ENCODE peak calls at places on chromosomes 2 and 18, in four cellular contexts. H is fibroblast of the aortic adventitia, N is progenitor cell of endocrine pancreas, W is A549. O is an unnamed sample.

GRCh38 chr2:233851169-233851568 is 3.2 kb downstream of the HJURP start:
- DNase-seq in H (no peak), N (no peak), W (no peak), O (no peak)

GRCh38 chr18:35581555-35582309 is at the start of gene GALNT1:
- DNase-seq in H (no peak), N (no peak), W (no peak), O (peak)

GRCh38 chr2:166892397-166892796 is 4.1 kb downstream of the XIRP2 start:
- DNase-seq in H (no peak), N (no peak), W (no peak), O (no peak)

GRCh38 chr18:23021625-23022024 is 88.5 kb downstream of the RBBP8 start:
- DNase-seq in H (no peak), N (no peak), W (no peak), O (no peak)

GRCh38 chr2:226447896-226448295 is 351.7 kb downstream of the IRS1 start:
- DNase-seq in H (peak), N (no peak), W (no peak), O (no peak)

GRCh38 chr2:128981353-128981752 is 662.7 kb upstream of the HS6ST1 start:
- DNase-seq in H (no peak), N (no peak), W (no peak), O (no peak)

GRCh38 chr2:227033471-227034148 is 130.4 kb downstream of the COL4A4 start:
- DNase-seq in H (peak), N (peak), W (peak), O (peak)

GRCh38 chr18:56152547-56152946 is 485.8 kb downstream of the TXNL1 start:
- DNase-seq in H (no peak), N (no peak), W (no peak), O (no peak)

GRCh38 chr2:219125225-219125885 is 35.3 kb downstream of the NHEJ1 start:
- DNase-seq in H (peak), N (no peak), W (peak), O (no peak)

GRCh38 chr2:190325588-190325987 is 6.0 kb upstream of the HIBCH start:
- DNase-seq in H (no peak), N (no peak), W (no peak), O (no peak)

GRCh38 chr2:46029332-46029811 is 267.8 kb upstream of the EPAS1 start:
- DNase-seq in H (peak), N (no peak), W (no peak), O (no peak)

GRCh38 chr2:138209009-138209408 is 244.7 kb downstream of the HNMT start:
- DNase-seq in H (no peak), N (no peak), W (no peak), O (no peak)

GRCh38 chr2:20350105-20350712 is 435 bp downstream of the PUM2 start:
- DNase-seq in H (no peak), N (peak), W (peak), O (peak)

GRCh38 chr2:6181525-6182270 is 489.5 kb downstream of the SOX11 start:
- DNase-seq in H (peak), N (no peak), W (no peak), O (no peak)

GRCh38 chr2:101294861-101295260 is 13.6 kb downstream of the RNF149 start:
- DNase-seq in H (no peak), N (no peak), W (no peak), O (no peak)

GRCh38 chr2:191115391-191115790 is 35.4 kb downstream of the STAT4 start:
- DNase-seq in H (no peak), N (no peak), W (no peak), O (no peak)

GRCh38 chr18:75586576-75586975 is 159.1 kb upstream of the SMIM21 start:
- DNase-seq in H (no peak), N (no peak), W (no peak), O (no peak)

GRCh38 chr18:75582940-75583339 is 155.4 kb upstream of the SMIM21 start:
- DNase-seq in H (no peak), N (no peak), W (no peak), O (no peak)

GRCh38 chr18:75582406-75582821 is 154.9 kb upstream of the SMIM21 start:
- DNase-seq in H (peak), N (no peak), W (no peak), O (no peak)

GRCh38 chr18:75592527-75592926 is 165.0 kb upstream of the SMIM21 start:
- DNase-seq in H (no peak), N (no peak), W (no peak), O (no peak)

DNA sequence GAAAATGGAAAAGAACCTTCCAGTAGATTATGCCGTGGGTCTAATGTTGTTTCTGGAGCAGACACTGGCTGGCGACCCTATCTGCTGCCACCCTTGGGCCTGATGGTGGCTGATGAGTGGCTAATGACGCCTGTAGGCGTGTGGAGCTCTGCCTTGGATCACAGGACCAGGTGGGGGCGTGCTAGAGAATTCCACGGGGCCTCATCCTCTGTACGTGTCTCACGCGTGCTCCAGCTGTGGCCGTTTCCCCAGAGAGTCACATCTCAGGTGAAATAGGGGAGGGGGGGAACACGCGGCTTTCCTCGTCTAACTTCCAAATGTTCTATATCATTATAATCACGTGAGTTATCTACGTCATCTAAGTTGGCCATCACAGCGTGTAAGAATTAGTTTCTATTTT is 160.9 kb upstream of the SMIM21 start:
- DNase-seq in H (no peak), N (no peak), W (no peak), O (no peak)
- TF ChIP-seq CTCF in H (no peak), N (no peak), W (no peak), O (no peak)

GRCh38 chr18:47260924-47261701 is 9.7 kb upstream of the SKOR2 start:
- DNase-seq in H (no peak), N (no peak), W (no peak), O (no peak)
- TF ChIP-seq CTCF in H (no peak), N (no peak), W (no peak), O (peak)

GRCh38 chr2:235170536-235171510 is 219.0 kb downstream of the SH3BP4 start:
- DNase-seq in H (peak), N (no peak), W (peak), O (peak)
- TF ChIP-seq CTCF in H (peak), N (peak), W (peak), O (peak)

DNA sequence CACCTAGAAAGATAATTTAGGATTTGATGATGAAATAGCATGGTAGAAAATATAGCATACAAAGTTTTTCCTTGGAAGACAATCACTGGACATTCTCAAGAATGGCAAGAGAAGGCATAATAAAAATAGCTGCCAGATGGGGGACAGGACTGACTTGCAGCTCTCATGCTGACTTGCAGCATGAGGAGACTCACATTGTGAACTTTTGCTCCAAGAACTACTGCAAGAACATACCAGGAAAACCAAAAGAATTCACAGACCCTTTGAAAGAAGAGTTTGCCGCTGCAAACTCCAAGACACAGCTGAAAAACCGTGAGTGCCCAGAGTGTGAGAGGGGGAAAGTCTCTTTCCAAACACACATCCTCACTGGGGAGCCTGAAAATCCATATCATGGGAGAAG is 47.0 kb downstream of the CRYGD start:
- DNase-seq in H (peak), N (no peak), W (no peak), O (no peak)
- TF ChIP-seq CTCF in H (no peak), N (no peak), W (no peak), O (no peak)

DNA sequence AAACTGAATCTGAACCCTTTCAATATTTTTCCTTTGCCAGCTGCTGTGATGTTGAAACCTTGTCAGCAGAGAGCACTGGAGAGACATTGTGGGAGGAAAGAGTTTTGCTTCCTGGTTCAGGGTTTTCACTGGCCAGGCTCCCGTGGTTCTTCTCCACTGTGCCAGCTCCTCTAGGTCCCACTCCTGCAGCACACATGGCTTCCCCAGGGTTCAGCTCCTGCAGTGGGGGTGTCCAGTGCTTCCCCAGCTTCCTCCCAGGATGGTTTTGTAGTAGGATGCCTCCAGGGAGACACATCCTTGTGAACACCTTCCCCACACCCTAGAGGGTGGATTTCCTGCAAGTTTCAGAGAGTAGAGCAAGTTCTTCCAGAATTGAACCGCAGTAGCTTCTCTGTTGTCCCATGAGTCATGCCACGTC is 24.0 kb upstream of the SULT1C3 start:
- DNase-seq in H (peak), N (no peak), W (peak), O (no peak)
- TF ChIP-seq CTCF in H (peak), N (peak), W (peak), O (no peak)

O was measured in neural crest cell.